ENCODE peak calls at places on chromosome 3, in eight cellular contexts. F is AG09319, K is dorsolateral prefrontal cortex, X is activated B cell treated with CpG ODN at 0.5 μM for 24 hours, Q is astrocyte, T is Peyer's patch, M is cardiac fibroblast, U is fibroblast of the aortic adventitia. O is an unnamed sample.

GRCh38 chr3:14467723-14468620 is 65.6 kb downstream of the SLC6A6 start:
- DNase-seq in F (no peak), K (no peak), X (peak; percentile 40), Q (no peak), T (peak; percentile 28), M (peak; percentile 48), U (peak; percentile 47), O (peak; percentile 42)

GRCh38 chr3:174891524-174892203 is 32.5 kb downstream of the NAALADL2 start:
- DNase-seq in F (no peak), K (no peak), X (no peak), Q (no peak), T (no peak), M (peak; percentile 28), U (peak; percentile 12), O (no peak)

GRCh38 chr3:20066848-20067617 is 26.8 kb downstream of the KAT2B start:
- DNase-seq in F (no peak), K (no peak), X (no peak), Q (no peak), T (no peak), M (no peak), U (peak; percentile 59), O (no peak)

GRCh38 chr3:154334973-154335420 is 10.7 kb upstream of the DHX36 start:
- DNase-seq in F (no peak), K (no peak), X (no peak), Q (peak; percentile 23), T (no peak), M (peak; percentile 67), U (peak; percentile 64), O (no peak)

GRCh38 chr3:76859596-76859995 is 180.3 kb upstream of the ROBO2 start:
- DNase-seq in F (no peak), K (no peak), X (no peak), Q (no peak), T (no peak), M (no peak), U (no peak), O (no peak)

GRCh38 chr3:24740367-24740766 is 245.7 kb upstream of the THRB start:
- DNase-seq in F (no peak), K (no peak), X (no peak), Q (no peak), T (no peak), M (no peak), U (no peak), O (no peak)

GRCh38 chr3:20350449-20350848 is 164.4 kb upstream of the SGO1 start:
- DNase-seq in F (no peak), K (no peak), X (no peak), Q (no peak), T (no peak), M (no peak), U (no peak), O (no peak)

GRCh38 chr3:71542548-71543370 is 40.8 kb downstream of the FOXP1 start:
- DNase-seq in F (peak; percentile 87), K (peak; percentile 68), X (no peak), Q (peak; percentile 94), T (peak; percentile 43), M (peak; percentile 88), U (peak; percentile 96), O (no peak)

GRCh38 chr3:99648091-99648490 is 9.7 kb downstream of the COL8A1 start:
- DNase-seq in F (no peak), K (no peak), X (no peak), Q (peak; percentile 56), T (no peak), M (peak; percentile 80), U (peak; percentile 63), O (no peak)

GRCh38 chr3:87771338-87772059 is 287.3 kb downstream of the CGGBP1 start:
- DNase-seq in F (no peak), K (no peak), X (no peak), Q (no peak), T (no peak), M (peak; percentile 66), U (peak; percentile 60), O (no peak)

GRCh38 chr3:160134964-160135363 is 90.3 kb upstream of the C3orf80 start:
- DNase-seq in F (peak; percentile 59), K (no peak), X (no peak), Q (peak; percentile 49), T (no peak), M (peak; percentile 89), U (peak; percentile 88), O (no peak)

GRCh38 chr3:169772951-169773816 is at the start of gene MYNN:
- DNase-seq in F (peak; percentile 69), K (peak; percentile 92), X (peak; percentile 91), Q (peak; percentile 77), T (peak; percentile 95), M (peak; percentile 90), U (peak; percentile 86), O (peak; percentile 75)
- TF ChIP-seq CTCF in F (peak; percentile 10), K (no peak), X (no peak), Q (no peak), T (no peak), M (peak; percentile 1), U (peak; percentile 9), O (peak; percentile 25)

GRCh38 chr3:167733961-167734497 is 663 bp downstream of the PDCD10 start:
- DNase-seq in F (no peak), K (no peak), X (no peak), Q (no peak), T (no peak), M (peak; percentile 39), U (peak; percentile 24), O (no peak)
- TF ChIP-seq CTCF in F (no peak), K (no peak), X (no peak), Q (no peak), T (no peak), M (no peak), U (no peak), O (no peak)

GRCh38 chr3:161272524-161272923 is 51.4 kb downstream of the NMD3 start:
- DNase-seq in F (no peak), K (no peak), X (no peak), Q (no peak), T (no peak), M (no peak), U (no peak), O (no peak)
- TF ChIP-seq CTCF in F (no peak), K (no peak), X (no peak), Q (no peak), T (no peak), M (no peak), U (no peak), O (no peak)

GRCh38 chr3:138567403-138567802 is 26.7 kb downstream of the CEP70 start:
- DNase-seq in F (no peak), K (no peak), X (no peak), Q (no peak), T (no peak), M (no peak), U (no peak), O (no peak)
- TF ChIP-seq CTCF in F (no peak), K (no peak), X (no peak), Q (no peak), T (no peak), M (no peak), U (no peak), O (peak; percentile 23)

GRCh38 chr3:151426337-151426648 is 34.6 kb downstream of the IGSF10 start:
- DNase-seq in F (no peak), K (no peak), X (no peak), Q (no peak), T (no peak), M (no peak), U (no peak), O (no peak)
- TF ChIP-seq CTCF in F (no peak), K (peak; percentile 4), X (no peak), Q (no peak), T (no peak), M (no peak), U (no peak), O (peak; percentile 8)

GRCh38 chr3:165256554-165256953 is 60.4 kb upstream of the SLITRK3 start:
- DNase-seq in F (no peak), K (no peak), X (no peak), Q (no peak), T (no peak), M (no peak), U (peak; percentile 8), O (no peak)
- TF ChIP-seq CTCF in F (no peak), K (peak; percentile 18), X (no peak), Q (no peak), T (no peak), M (no peak), U (peak; percentile 20), O (no peak)

DNA sequence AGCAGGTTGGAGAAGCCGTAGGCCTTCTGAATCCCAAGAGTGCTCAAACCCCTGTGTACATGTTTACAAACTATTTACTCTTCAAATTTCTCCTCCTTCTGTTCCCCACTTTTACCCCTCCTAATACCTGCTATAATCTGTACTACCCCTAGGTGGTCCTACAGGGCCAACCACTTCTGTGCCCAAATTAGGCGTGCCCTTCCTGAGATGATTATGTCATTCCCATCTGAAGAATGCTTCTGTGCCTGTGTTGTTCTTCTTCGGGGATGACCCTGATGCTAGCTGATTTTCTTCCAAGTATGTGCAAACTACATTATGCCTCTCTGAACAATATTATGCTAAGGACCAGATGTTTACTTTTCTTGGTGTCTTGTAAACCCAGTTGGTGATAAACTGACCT is 20.5 kb downstream of the RBP2 start:
- DNase-seq in F (no peak), K (no peak), X (no peak), Q (no peak), T (no peak), M (no peak), U (no peak), O (no peak)
- TF ChIP-seq CTCF in F (no peak), K (no peak), X (no peak), Q (peak; percentile 5), T (no peak), M (peak; percentile 10), U (peak; percentile 7), O (peak; percentile 32)